ENCODE peak calls at places on chromosomes 11 and 22, in four cellular contexts. One of them, this sample, is unnamed.

GRCh38 chr11:71086687-71087258 is 165.6 kb downstream of the SHANK2 start:
- DNase-seq in A549: peak; percentile 31
- DNase-seq in K562: peak; percentile 37
- DNase-seq in stomach: no peak
- DNase-seq in this sample: peak; percentile 34

GRCh38 chr11:47259178-47259977 is 1.6 kb downstream of the NR1H3 start:
- DNase-seq in K562: no peak
- DNase-seq in stomach: peak; percentile 72
- DNase-seq in A549: peak; percentile 75
- DNase-seq in this sample: peak; percentile 61

GRCh38 chr11:126716456-126717083 is 284.0 kb downstream of the KIRREL3 start:
- DNase-seq in K562: peak; percentile 51
- DNase-seq in stomach: peak; percentile 67
- DNase-seq in A549: peak; percentile 21
- DNase-seq in this sample: peak; percentile 57

GRCh38 chr11:60912851-60913550 is 957 bp upstream of the TMEM109 start:
- DNase-seq in K562: no peak
- DNase-seq in stomach: peak; percentile 46
- DNase-seq in A549: no peak
- DNase-seq in this sample: no peak

GRCh38 chr11:121090145-121090721 is 10.8 kb upstream of the TECTA start:
- DNase-seq in stomach: no peak
- DNase-seq in A549: no peak
- DNase-seq in K562: no peak
- DNase-seq in this sample: no peak

GRCh38 chr22:17095538-17095937 is 10.7 kb downstream of the IL17RA start:
- DNase-seq in A549: no peak
- DNase-seq in stomach: no peak
- DNase-seq in K562: peak; percentile 57
- DNase-seq in this sample: peak; percentile 39

GRCh38 chr11:96199563-96200025 is 143.4 kb downstream of the MAML2 start:
- DNase-seq in K562: no peak
- DNase-seq in A549: no peak
- DNase-seq in stomach: no peak
- DNase-seq in this sample: no peak

GRCh38 chr11:2538951-2539735 is 94.3 kb downstream of the KCNQ1 start:
- DNase-seq in stomach: no peak
- DNase-seq in K562: no peak
- DNase-seq in A549: no peak
- DNase-seq in this sample: no peak

GRCh38 chr11:36141595-36141994 is 147.6 kb downstream of the COMMD9 start:
- DNase-seq in K562: no peak
- DNase-seq in stomach: no peak
- DNase-seq in A549: no peak
- DNase-seq in this sample: no peak

GRCh38 chr11:100849009-100849913 is 162.2 kb downstream of the ARHGAP42 start:
- DNase-seq in K562: no peak
- DNase-seq in A549: no peak
- DNase-seq in stomach: no peak
- DNase-seq in this sample: no peak

GRCh38 chr11:76074178-76075112 is 131.9 kb downstream of the WNT11 start:
- DNase-seq in K562: peak; percentile 27
- DNase-seq in stomach: no peak
- DNase-seq in A549: no peak
- DNase-seq in this sample: peak; percentile 31

GRCh38 chr11:93857413-93858185 is 7.2 kb upstream of the VSTM5 start:
- DNase-seq in A549: no peak
- DNase-seq in K562: no peak
- DNase-seq in stomach: no peak
- DNase-seq in this sample: no peak

GRCh38 chr11:65488273-65489058 is 10.4 kb upstream of the MALAT1 start:
- DNase-seq in A549: no peak
- DNase-seq in stomach: no peak
- DNase-seq in K562: no peak
- DNase-seq in this sample: no peak

GRCh38 chr11:65941720-65942310 is 3.5 kb upstream of the TSGA10IP start:
- DNase-seq in K562: no peak
- DNase-seq in stomach: no peak
- DNase-seq in A549: no peak
- DNase-seq in this sample: no peak

GRCh38 chr22:36775589-36775965 is 342 bp downstream of the IFT27 start:
- DNase-seq in stomach: peak; percentile 44
- DNase-seq in A549: no peak
- DNase-seq in K562: no peak
- DNase-seq in this sample: no peak

GRCh38 chr11:105609832-105610781 is at the start of gene GRIA4:
- DNase-seq in stomach: peak; percentile 27
- DNase-seq in K562: no peak
- DNase-seq in A549: no peak
- DNase-seq in this sample: no peak

GRCh38 chr11:58394195-58394594 is 12.5 kb downstream of the OR5B3 start:
- DNase-seq in A549: no peak
- DNase-seq in K562: no peak
- DNase-seq in stomach: no peak
- DNase-seq in this sample: no peak

GRCh38 chr11:94641167-94641761 is 74.1 kb downstream of the PIWIL4 start:
- DNase-seq in stomach: no peak
- DNase-seq in A549: no peak
- DNase-seq in K562: no peak
- DNase-seq in this sample: no peak

GRCh38 chr11:26331911-26332571 is at the start of gene ANO3:
- DNase-seq in K562: peak; percentile 47
- DNase-seq in stomach: peak; percentile 57
- DNase-seq in A549: peak; percentile 70
- DNase-seq in this sample: no peak

GRCh38 chr11:2328040-2328439 is 26.2 kb downstream of the TSPAN32 start:
- DNase-seq in stomach: no peak
- DNase-seq in K562: no peak
- DNase-seq in A549: no peak
- DNase-seq in this sample: no peak

GRCh38 chr11:15526859-15527450 is 412.2 kb downstream of the INSC start:
- DNase-seq in A549: no peak
- DNase-seq in stomach: no peak
- DNase-seq in K562: no peak
- DNase-seq in this sample: no peak

GRCh38 chr22:31192513-31192912 is 19.6 kb upstream of the LIMK2 start:
- DNase-seq in A549: no peak
- DNase-seq in K562: no peak
- DNase-seq in stomach: no peak
- DNase-seq in this sample: peak; percentile 63

GRCh38 chr11:116272181-116272789 is 500.5 kb downstream of the BUD13 start:
- DNase-seq in A549: no peak
- DNase-seq in stomach: no peak
- DNase-seq in K562: no peak
- DNase-seq in this sample: no peak

GRCh38 chr11:69593851-69594250 is 47.1 kb upstream of the CCND1 start:
- DNase-seq in A549: peak; percentile 25
- DNase-seq in K562: peak; percentile 42
- DNase-seq in stomach: no peak
- DNase-seq in this sample: peak; percentile 21

GRCh38 chr11:96237759-96238158 is 105.2 kb downstream of the MAML2 start:
- DNase-seq in stomach: no peak
- DNase-seq in A549: no peak
- DNase-seq in K562: no peak
- DNase-seq in this sample: no peak

GRCh38 chr22:29156507-29156906 is 49.2 kb upstream of the EMID1 start:
- DNase-seq in K562: no peak
- DNase-seq in stomach: no peak
- DNase-seq in A549: no peak
- DNase-seq in this sample: peak; percentile 63

GRCh38 chr11:86141645-86142569 is 73.0 kb upstream of the PICALM start:
- DNase-seq in K562: no peak
- DNase-seq in stomach: no peak
- DNase-seq in A549: no peak
- DNase-seq in this sample: peak; percentile 70

DNA sequence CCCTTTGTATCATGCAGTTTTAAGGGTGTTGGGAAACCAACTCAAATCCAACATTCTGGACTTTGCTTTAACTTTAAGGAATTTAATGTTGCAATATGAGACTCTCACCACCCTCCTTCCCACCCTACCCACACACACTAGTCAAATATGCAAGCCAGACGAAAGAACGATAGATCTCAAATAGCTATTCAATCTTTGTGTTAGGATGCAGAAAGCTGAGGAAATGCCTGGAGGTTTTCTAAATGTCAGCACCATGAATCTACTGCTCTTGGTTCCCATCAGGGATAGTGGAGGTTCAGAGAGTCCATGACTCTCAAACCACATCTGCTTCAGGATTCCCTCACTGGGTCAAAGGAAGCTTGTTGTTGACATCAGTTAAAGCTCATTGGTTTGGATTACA is 33.7 kb downstream of the EXPH5 start:
- DNase-seq in stomach: no peak
- DNase-seq in A549: no peak
- DNase-seq in K562: no peak
- DNase-seq in this sample: no peak
- H3K4me3 ChIP-seq in stomach: no peak overlapping the region
- H3K4me3 ChIP-seq in A549: no peak overlapping the region
- H3K4me3 ChIP-seq in K562: no peak overlapping the region
- H3K4me3 ChIP-seq in this sample: no peak overlapping the region

DNA sequence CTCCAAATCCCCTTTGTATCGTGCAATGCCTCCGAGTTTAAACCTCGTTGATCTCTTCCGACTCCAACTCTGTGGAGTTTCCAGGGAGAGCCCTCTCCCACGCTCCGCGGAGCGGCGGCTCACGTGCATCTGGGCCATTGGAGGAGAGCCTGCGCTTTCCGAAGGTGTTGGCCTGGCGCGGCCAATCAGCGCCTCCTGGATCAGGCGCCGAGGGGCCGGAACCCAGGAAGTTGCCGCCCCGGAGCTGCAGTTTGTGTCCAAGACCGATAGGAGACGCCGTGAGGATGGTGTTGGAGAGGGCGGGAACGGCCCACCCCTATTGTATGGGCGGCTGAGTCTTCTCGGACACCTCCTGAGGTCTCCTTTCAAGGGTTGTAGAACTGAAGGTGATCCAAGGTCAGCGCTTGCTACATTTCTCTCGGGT is 1.6 kb downstream of the ADAMTS15 start:
- DNase-seq in stomach: peak; percentile 79
- DNase-seq in A549: no peak
- DNase-seq in K562: peak; percentile 36
- DNase-seq in this sample: peak; percentile 38
- TF ChIP-seq POLR2A in stomach: no peak
- TF ChIP-seq POLR2A in A549: no peak
- TF ChIP-seq POLR2A in K562: no peak
- TF ChIP-seq POLR2A in this sample: no peak

GRCh38 chr22:20779813-20780148 is 5.9 kb downstream of the SERPIND1 start:
- DNase-seq in K562: no peak
- DNase-seq in A549: no peak
- DNase-seq in stomach: no peak
- DNase-seq in this sample: no peak
- H3K4me3 ChIP-seq in K562: no peak overlapping the region
- H3K4me3 ChIP-seq in A549: no peak overlapping the region
- H3K4me3 ChIP-seq in stomach: no peak overlapping the region
- H3K4me3 ChIP-seq in this sample: no peak overlapping the region

GRCh38 chr11:122556605-122557004 is 98.9 kb upstream of the UBASH3B start:
- DNase-seq in K562: no peak
- DNase-seq in A549: no peak
- DNase-seq in stomach: no peak
- DNase-seq in this sample: no peak
- TF ChIP-seq POLR2A in K562: no peak
- TF ChIP-seq POLR2A in A549: no peak
- TF ChIP-seq POLR2A in stomach: no peak
- TF ChIP-seq POLR2A in this sample: no peak

DNA sequence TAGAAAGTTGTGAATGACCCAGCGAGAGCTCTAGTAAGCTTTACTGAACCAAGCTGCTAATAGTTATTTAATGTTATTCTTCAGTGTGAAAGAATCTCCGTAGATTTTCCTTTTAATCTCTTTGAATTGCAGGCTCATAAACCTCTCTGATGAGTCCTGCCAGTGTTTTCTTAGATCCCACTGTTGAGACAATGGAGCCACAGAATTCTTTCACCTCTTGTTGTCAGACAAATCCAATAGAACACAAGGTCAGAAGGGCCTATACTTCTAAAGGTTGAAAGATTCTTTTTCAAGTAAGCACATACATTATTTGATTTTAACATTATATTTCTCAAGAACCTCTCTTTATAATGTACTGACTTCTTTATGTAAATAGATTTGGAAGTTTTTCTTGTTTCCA is 52.2 kb downstream of the DNAJC24 start:
- DNase-seq in K562: no peak
- DNase-seq in A549: no peak
- DNase-seq in stomach: no peak
- DNase-seq in this sample: no peak
- H3K4me3 ChIP-seq in K562: no peak overlapping the region
- H3K4me3 ChIP-seq in A549: no peak overlapping the region
- H3K4me3 ChIP-seq in stomach: no peak overlapping the region
- H3K4me3 ChIP-seq in this sample: no peak overlapping the region

DNA sequence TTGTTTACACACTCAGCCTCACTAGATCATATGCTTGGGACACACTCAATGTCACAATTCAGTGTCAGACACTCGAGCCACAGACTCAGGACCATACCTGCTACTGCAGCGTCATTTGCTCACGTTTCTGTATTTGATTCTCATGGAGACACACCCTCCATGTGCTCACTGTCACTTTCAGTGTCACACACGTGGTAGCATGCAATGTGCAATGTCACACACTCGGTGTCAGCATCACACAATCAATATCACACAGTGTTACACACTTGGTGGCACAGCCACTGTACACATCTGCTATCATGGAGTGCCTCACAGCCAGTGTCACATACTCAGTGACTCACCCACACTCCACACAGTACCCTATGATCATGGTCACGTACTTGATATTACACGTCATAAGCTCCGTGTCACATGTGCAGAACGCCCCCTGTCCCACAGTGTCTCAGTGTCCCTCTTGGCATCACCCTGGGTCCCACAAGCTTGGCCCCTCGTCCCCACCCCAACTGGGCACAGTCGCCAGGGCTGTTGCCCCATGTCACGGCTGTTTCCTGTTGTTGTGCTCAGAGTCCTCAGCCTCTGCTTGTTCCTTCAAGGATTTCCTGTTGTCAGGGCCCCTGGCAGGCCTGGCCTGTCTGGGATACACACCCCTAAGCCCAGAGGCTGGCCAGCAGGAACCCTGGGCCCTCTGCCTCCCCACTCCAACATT is 49.6 kb downstream of the PDE2A start:
- DNase-seq in K562: no peak
- DNase-seq in A549: no peak
- DNase-seq in stomach: no peak
- DNase-seq in this sample: no peak
- TF ChIP-seq POLR2A in K562: no peak
- TF ChIP-seq POLR2A in A549: no peak
- TF ChIP-seq POLR2A in stomach: no peak
- TF ChIP-seq POLR2A in this sample: no peak

DNA sequence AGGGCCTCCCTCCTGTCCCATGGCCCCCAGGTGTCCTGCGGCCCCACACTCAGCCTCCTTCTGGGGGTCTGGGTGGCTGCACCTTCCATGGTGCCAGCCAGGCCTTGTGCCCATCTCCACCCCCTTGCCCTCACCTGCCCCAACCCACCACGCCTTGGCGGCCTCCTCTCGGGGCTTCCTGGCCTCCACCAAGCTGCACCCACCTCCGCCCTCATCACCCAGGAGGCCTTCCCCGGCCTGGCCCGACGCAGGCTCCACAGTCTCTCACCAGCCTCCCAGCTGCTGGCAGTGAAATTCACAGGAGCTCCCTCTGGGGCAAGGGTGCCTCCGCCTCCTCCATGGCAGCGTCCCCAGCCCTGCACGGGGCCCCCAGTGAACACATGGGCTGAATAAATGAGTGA is 35.9 kb upstream of the WNT7B start:
- DNase-seq in K562: no peak
- DNase-seq in A549: no peak
- DNase-seq in stomach: no peak
- DNase-seq in this sample: no peak
- H3K4me3 ChIP-seq in K562: no peak overlapping the region
- H3K4me3 ChIP-seq in A549: no peak overlapping the region
- H3K4me3 ChIP-seq in stomach: peak overlapping the region; percentile 60
- H3K4me3 ChIP-seq in this sample: no peak overlapping the region